ENCODE peak calls at places on chromosomes 12 and 14, in five cellular contexts. T is upper lobe of left lung, R is right atrium auricular region, Y is left ventricle myocardium inferior, X is AG04450. F is an unnamed sample.

GRCh38 chr14:79598339-79598738 is 613.0 kb downstream of the DIO2 start:
- DNase-seq in Y (no peak), X (peak), T (no peak), R (no peak), F (no peak)

GRCh38 chr12:47551426-47551851 is 154.4 kb downstream of the RPAP3 start:
- DNase-seq in X (no peak), Y (no peak), R (no peak), T (no peak), F (no peak)

GRCh38 chr14:74401504-74402241 is 24.3 kb downstream of the SYNDIG1L start:
- DNase-seq in Y (peak), R (no peak), T (peak), X (no peak), F (peak)

GRCh38 chr14:37116933-37117844 is 55.2 kb downstream of the SLC25A21 start:
- DNase-seq in X (peak), T (no peak), Y (no peak), R (no peak), F (no peak)

GRCh38 chr12:121849211-121849610 is 9.4 kb downstream of the HPD start:
- DNase-seq in Y (no peak), T (no peak), R (no peak), X (no peak), F (no peak)

GRCh38 chr14:90487031-90487430 is 90.2 kb downstream of the CALM1 start:
- DNase-seq in X (no peak), Y (peak), R (peak), T (no peak), F (no peak)

GRCh38 chr14:67680941-67681340 is 6.5 kb upstream of the VTI1B start:
- DNase-seq in Y (no peak), X (no peak), R (no peak), T (peak), F (no peak)

GRCh38 chr14:92903359-92903758 is 19.6 kb upstream of the CHGA start:
- DNase-seq in X (no peak), Y (no peak), R (no peak), T (no peak), F (no peak)

GRCh38 chr12:45363903-45364302 is 148.0 kb downstream of the ANO6 start:
- DNase-seq in T (no peak), X (no peak), Y (no peak), R (no peak), F (no peak)

GRCh38 chr14:100887728-100888335 is 15.7 kb downstream of the RTL1 start:
- DNase-seq in R (no peak), Y (no peak), T (no peak), X (no peak), F (no peak)

GRCh38 chr14:32469388-32470160 is 140.5 kb downstream of the AKAP6 start:
- DNase-seq in Y (no peak), R (no peak), T (no peak), X (no peak), F (no peak)

GRCh38 chr12:113056631-113057488 is at the start of gene DTX1:
- DNase-seq in R (no peak), Y (peak), T (no peak), X (no peak), F (peak)

GRCh38 chr14:96106891-96107290 is 67.7 kb downstream of the C14orf132 start:
- DNase-seq in Y (no peak), T (no peak), X (no peak), R (no peak), F (no peak)

GRCh38 chr12:58889557-58889956 is 30.7 kb downstream of the LRIG3 start:
- DNase-seq in R (no peak), T (no peak), Y (no peak), X (no peak), F (no peak)

GRCh38 chr12:107990325-107990724 is 138.8 kb upstream of the WSCD2 start:
- DNase-seq in R (no peak), T (no peak), Y (peak), X (no peak), F (peak)

GRCh38 chr12:27524489-27524835 is 456 bp downstream of the PPFIBP1 start:
- DNase-seq in X (no peak), Y (no peak), T (no peak), R (no peak), F (no peak)

GRCh38 chr12:19624401-19624930 is 185.2 kb downstream of the AEBP2 start:
- DNase-seq in X (no peak), Y (no peak), T (no peak), R (no peak), F (no peak)

GRCh38 chr12:121170581-121171260 is 38.0 kb downstream of the P2RX7 start:
- DNase-seq in Y (no peak), X (no peak), R (no peak), T (no peak), F (no peak)

GRCh38 chr14:93688239-93688666 is 100.0 kb downstream of the PRIMA1 start:
- DNase-seq in R (no peak), Y (no peak), X (no peak), T (no peak), F (no peak)

GRCh38 chr12:27999521-27999920 is 27.0 kb upstream of the PTHLH start:
- DNase-seq in T (no peak), Y (no peak), R (no peak), X (no peak), F (no peak)

GRCh38 chr12:123034865-123035264 is 54.4 kb downstream of the ARL6IP4 start:
- DNase-seq in R (no peak), X (no peak), T (no peak), Y (no peak), F (no peak)

GRCh38 chr12:15883536-15883935 is 1.3 kb downstream of the STRAP start:
- DNase-seq in R (no peak), T (no peak), X (no peak), Y (no peak), F (no peak)

GRCh38 chr12:132560421-132560830 is 50.0 kb downstream of the LRCOL1 start:
- DNase-seq in X (no peak), Y (no peak), R (no peak), T (no peak), F (no peak)

GRCh38 chr12:111137968-111138367 is 217.6 kb upstream of the MYL2 start:
- DNase-seq in Y (no peak), T (no peak), X (no peak), R (no peak), F (no peak)

GRCh38 chr14:103091041-103091882 is 3.3 kb upstream of the EXOC3L4 start:
- DNase-seq in X (no peak), Y (peak), R (no peak), T (peak), F (peak)

GRCh38 chr14:61350871-61351270 is 29.5 kb downstream of the PRKCH start:
- DNase-seq in R (no peak), X (no peak), T (no peak), Y (no peak), F (no peak)

GRCh38 chr14:64760146-64760755 is 56.0 kb downstream of the PLEKHG3 start:
- DNase-seq in X (no peak), T (peak), R (no peak), Y (no peak), F (peak)

GRCh38 chr14:32081901-32082300 is 4.8 kb downstream of the ARHGAP5 start:
- DNase-seq in T (no peak), R (no peak), X (no peak), Y (no peak), F (no peak)

GRCh38 chr12:119668315-119668651 is 350 bp downstream of the PRKAB1 start:
- DNase-seq in Y (no peak), R (no peak), X (no peak), T (no peak), F (no peak)

GRCh38 chr12:76936562-76937185 is 57.9 kb upstream of the CSRP2 start:
- DNase-seq in T (no peak), R (no peak), Y (no peak), X (no peak), F (no peak)

GRCh38 chr12:80293759-80294158 is 150.3 kb upstream of the PTPRQ start:
- DNase-seq in T (no peak), X (no peak), Y (no peak), R (no peak), F (no peak)

GRCh38 chr12:31732926-31733548 is 4.2 kb upstream of the AMN1 start:
- DNase-seq in T (no peak), Y (no peak), R (no peak), X (no peak), F (no peak)

GRCh38 chr14:39726563-39726962 is 294.3 kb upstream of the FBXO33 start:
- DNase-seq in Y (no peak), R (no peak), T (no peak), X (no peak), F (no peak)

GRCh38 chr12:119444462-119445044 is 110.0 kb downstream of the CCDC60 start:
- DNase-seq in X (no peak), R (no peak), Y (peak), T (peak), F (no peak)

GRCh38 chr12:66596189-66596588 is 82.7 kb downstream of the GRIP1 start:
- DNase-seq in Y (no peak), X (no peak), R (no peak), T (no peak), F (no peak)

GRCh38 chr12:45342848-45343247 is 127.0 kb downstream of the ANO6 start:
- DNase-seq in R (no peak), T (no peak), X (no peak), Y (no peak), F (no peak)

GRCh38 chr12:53065470-53065869 is 13.7 kb downstream of the SPRYD3 start:
- DNase-seq in T (no peak), R (peak), X (no peak), Y (no peak), F (no peak)
- H3K27ac ChIP-seq in T (peak), R (peak), X (peak), Y (peak), F (no peak)

GRCh38 chr12:116233669-116234068 is 43.8 kb downstream of the MED13L start:
- DNase-seq in Y (no peak), X (no peak), R (no peak), T (no peak), F (no peak)
- TF ChIP-seq CTCF in Y (no peak), X (no peak), R (no peak), T (no peak), F (no peak)

DNA sequence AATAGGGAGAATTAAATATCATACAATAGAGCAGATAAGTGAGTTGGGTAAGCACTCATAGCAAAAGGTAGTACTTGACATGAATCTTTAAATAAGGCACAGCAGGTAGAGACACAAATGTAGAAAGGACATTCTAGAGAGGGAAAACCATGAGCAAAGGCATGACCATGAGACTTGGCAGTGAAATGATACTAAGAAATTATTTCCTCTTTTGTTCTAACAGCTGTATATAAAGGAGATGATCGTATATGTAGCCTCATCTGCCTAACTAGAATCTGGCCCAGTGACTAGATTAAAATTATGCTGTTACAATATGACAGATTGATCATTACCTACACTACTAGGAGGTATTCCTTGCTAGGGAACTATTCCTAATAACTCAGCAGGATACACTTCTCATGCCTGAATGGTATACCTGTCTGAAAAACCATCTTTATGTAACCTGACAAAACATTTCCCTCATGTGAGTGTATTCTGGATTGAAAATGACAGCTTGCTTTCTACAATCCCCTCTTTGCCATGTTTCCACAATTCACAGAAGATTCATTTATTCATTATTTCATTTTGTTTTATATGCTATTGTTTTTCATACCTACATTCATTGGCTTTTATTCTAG is 725.7 kb downstream of the C12orf50 start:
- DNase-seq in T (no peak), R (no peak), Y (no peak), X (no peak), F (no peak)
- H3K27ac ChIP-seq in T (no peak), R (no peak), Y (no peak), X (no peak), F (no peak)

GRCh38 chr14:49193365-49194050 is 392.7 kb downstream of the RPS29 start:
- DNase-seq in X (no peak), Y (no peak), T (no peak), R (no peak), F (no peak)
- TF ChIP-seq CTCF in X (no peak), Y (no peak), T (no peak), R (no peak), F (no peak)

DNA sequence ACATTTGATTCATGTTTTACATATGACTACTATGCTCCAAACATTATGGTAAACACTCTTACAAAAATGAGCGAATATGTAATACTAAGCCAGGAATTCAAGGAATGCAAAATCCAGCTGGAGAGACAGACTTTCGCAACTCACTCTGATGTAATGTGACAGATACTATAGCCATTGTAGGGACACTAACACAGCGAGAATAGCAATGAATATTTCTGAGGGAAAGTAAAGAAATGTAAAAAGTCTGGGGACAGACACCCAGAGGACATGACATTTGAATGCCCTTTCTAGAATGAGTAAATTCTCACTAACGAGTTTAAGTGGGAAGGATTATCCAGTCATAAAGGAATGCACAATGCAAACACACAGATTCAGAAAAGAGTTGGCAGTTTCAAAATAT is 121.9 kb downstream of the PIK3C2G start:
- DNase-seq in T (no peak), Y (no peak), X (peak), R (no peak), F (no peak)
- H3K27ac ChIP-seq in T (peak), Y (peak), X (no peak), R (no peak), F (no peak)

GRCh38 chr12:990649-991349 is at the start of gene ERC1:
- DNase-seq in R (peak), T (peak), X (peak), Y (peak), F (peak)
- TF ChIP-seq CTCF in R (peak), T (peak), X (no peak), Y (no peak), F (no peak)

GRCh38 chr12:64603183-64603841 is 7.0 kb upstream of the RASSF3 start:
- DNase-seq in R (no peak), T (no peak), X (no peak), Y (no peak), F (no peak)
- H3K27ac ChIP-seq in R (no peak), T (no peak), X (no peak), Y (no peak), F (no peak)

DNA sequence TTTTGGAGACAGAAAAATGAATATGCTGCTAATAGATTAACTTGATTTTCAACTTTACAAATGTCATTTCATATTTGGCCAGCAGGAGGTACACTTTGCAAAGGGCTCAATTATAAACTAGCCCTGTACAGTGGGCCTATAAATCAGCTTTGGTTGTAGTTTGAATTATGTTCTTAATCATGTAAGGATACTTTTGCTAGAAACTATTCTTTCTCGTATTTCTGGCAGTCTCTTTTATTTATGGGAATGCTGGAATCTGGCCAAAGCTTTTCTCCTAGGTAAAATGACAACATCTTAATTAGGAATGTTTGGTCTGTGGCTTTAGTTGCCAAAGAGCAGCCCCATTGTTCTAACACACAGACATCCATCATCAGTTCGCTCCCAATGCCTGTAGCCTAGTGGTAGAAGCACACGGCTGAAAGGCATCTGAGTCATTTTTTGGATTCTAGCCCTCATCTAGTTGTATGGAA is 1322.3 kb upstream of the SEL1L start:
- DNase-seq in Y (no peak), R (no peak), T (no peak), X (no peak), F (no peak)
- TF ChIP-seq CTCF in Y (peak), R (peak), T (no peak), X (peak), F (no peak)

DNA sequence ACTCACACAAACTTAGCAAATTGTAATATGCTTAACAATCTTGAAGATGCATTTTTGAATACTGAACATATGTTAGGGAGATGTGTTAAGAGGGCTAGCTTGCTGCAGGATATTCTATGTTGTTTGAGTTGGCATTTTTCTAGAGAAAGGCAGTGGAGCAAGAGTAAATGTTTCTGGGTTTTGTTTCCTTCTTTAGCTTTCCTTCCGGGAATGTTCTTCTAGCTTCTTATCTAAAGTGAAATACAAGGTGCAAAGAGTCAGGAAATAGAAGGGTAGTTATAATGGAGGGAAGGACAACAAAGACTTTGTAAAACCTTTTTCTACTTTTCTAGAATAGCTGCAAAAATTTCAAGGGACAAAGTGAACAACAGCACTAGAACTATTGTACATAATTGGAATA is 77.6 kb upstream of the KCNH3 start:
- DNase-seq in T (no peak), Y (no peak), X (no peak), R (no peak), F (no peak)
- H3K27ac ChIP-seq in T (no peak), Y (no peak), X (no peak), R (no peak), F (no peak)

F was measured in CD4-positive, alpha-beta T cell.